ENCODE peak calls at places on chromosomes 4 and X, in four cellular contexts. M is WTC11, A is K562, S is GM12878. B is an unnamed sample.

GRCh38 chr4:23485793-23486192 is 404.1 kb downstream of the PPARGC1A start:
- DNase-seq in M (no peak), A (no peak), S (no peak), B (no peak)

GRCh38 chr4:177596035-177596434 is 153.8 kb upstream of the AGA start:
- DNase-seq in M (peak; percentile 15), A (peak; percentile 11), S (no peak), B (peak; percentile 2)

GRCh38 chrX:53859890-53860289 is 173.4 kb upstream of the HUWE1 start:
- DNase-seq in M (no peak), A (no peak), S (no peak), B (no peak)

GRCh38 chr4:89839558-89839957 is 2.6 kb upstream of the SNCA start:
- DNase-seq in M (no peak), A (no peak), S (no peak), B (no peak)

GRCh38 chr4:24753519-24753918 is 41.9 kb upstream of the SOD3 start:
- DNase-seq in M (no peak), A (no peak), S (no peak), B (no peak)

GRCh38 chrX:2395261-2395850 is 105.4 kb downstream of the DHRSX start:
- DNase-seq in M (peak; percentile 34), A (no peak), S (no peak), B (no peak)

GRCh38 chrX:100409316-100410082 is 574 bp downstream of the PCDH19 start:
- DNase-seq in M (peak; percentile 20), A (no peak), S (no peak), B (no peak)

GRCh38 chrX:46758956-46759644 is at the start of gene SLC9A7:
- DNase-seq in M (peak; percentile 84), A (peak; percentile 46), S (peak; percentile 33), B (peak; percentile 52)

GRCh38 chr4:38141808-38142500 is 181.8 kb downstream of the PTTG2 start:
- DNase-seq in M (no peak), A (no peak), S (no peak), B (no peak)

GRCh38 chr4:3252831-3253641 is 4.1 kb downstream of the MSANTD1 start:
- DNase-seq in M (peak; percentile 10), A (no peak), S (no peak), B (no peak)

GRCh38 chrX:53990201-53990600 is 54.1 kb downstream of the PHF8 start:
- DNase-seq in M (no peak), A (no peak), S (no peak), B (no peak)

GRCh38 chr4:2832981-2833670 is 10.5 kb upstream of the ADD1 start:
- DNase-seq in M (no peak), A (no peak), S (no peak), B (no peak)

GRCh38 chrX:40996886-40997530 is 88.2 kb upstream of the USP9X start:
- DNase-seq in M (no peak), A (peak; percentile 41), S (no peak), B (peak; percentile 70)

GRCh38 chr4:154743683-154744340 is at the start of gene LRAT:
- DNase-seq in M (peak; percentile 90), A (peak; percentile 50), S (no peak), B (no peak)

GRCh38 chr4:153922148-153922547 is 133.3 kb upstream of the SFRP2 start:
- DNase-seq in M (no peak), A (no peak), S (no peak), B (no peak)

GRCh38 chrX:143336261-143336660 is 181.0 kb downstream of the SPANXN3 start:
- DNase-seq in M (no peak), A (no peak), S (no peak), B (no peak)

DNA sequence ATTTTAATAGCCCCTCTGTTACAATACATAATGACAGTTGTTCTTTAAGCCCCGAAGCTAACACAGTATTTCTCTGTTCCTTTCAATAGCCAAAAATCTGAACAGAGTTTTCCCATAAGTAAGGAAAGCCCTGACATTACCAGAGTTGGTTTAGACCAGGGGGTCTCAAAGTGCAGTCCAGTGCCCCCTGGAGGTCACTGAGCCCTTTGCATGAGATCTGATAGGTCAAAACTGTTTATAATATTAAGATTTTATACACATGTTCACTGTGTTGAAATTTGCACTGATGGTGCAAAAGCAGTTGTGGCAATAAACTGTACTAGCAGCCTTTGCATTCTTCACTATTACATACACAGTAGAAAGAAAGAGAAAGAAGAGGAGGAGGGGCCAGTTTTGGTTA is 177.1 kb downstream of the SPANXN3 start:
- DNase-seq in M (no peak), A (no peak), S (no peak), B (no peak)
- TF ChIP-seq CBFB in M (no peak), A (no peak), S (no peak), B (no peak)

GRCh38 chr4:127630152-127630551 is 2.6 kb upstream of the INTU start:
- DNase-seq in M (no peak), A (no peak), S (no peak), B (no peak)

GRCh38 chr4:127631420-127631819 is 1.3 kb upstream of the INTU start:
- DNase-seq in M (no peak), A (no peak), S (no peak), B (no peak)

GRCh38 chr4:127634181-127634580 is 1.4 kb downstream of the INTU start:
- DNase-seq in M (no peak), A (no peak), S (no peak), B (no peak)

GRCh38 chr4:127632420-127633403 is at the start of gene INTU:
- DNase-seq in M (peak; percentile 94), A (peak; percentile 86), S (no peak), B (peak; percentile 93)
- TF ChIP-seq CBFB in M (no peak), A (no peak), S (no peak), B (no peak)

GRCh38 chr4:182925298-182925738 is 8.1 kb upstream of the DCTD start:
- DNase-seq in M (peak; percentile 81), A (peak; percentile 48), S (peak; percentile 47), B (peak; percentile 89)
- TF ChIP-seq CBFB in M (no peak), A (no peak), S (no peak), B (no peak)

DNA sequence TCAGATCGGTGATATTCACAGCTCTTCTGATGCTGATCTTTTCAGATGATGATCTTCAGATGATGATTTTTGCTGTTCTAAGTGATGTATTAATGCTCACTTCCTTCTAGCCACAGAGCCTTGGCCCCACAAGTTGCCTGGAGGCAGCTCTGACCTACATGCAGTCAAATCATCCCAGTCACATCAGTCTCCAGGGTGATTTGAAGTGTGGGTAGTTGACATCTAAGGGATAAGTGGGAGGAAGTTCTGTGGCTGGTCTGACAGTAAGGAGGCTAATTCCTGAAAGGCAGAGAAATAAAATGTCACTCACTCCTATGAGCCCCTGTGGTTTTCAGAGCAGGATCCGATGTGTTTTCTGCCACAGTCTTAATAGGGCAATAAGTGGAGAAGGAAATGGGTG is 79.8 kb upstream of the RPL34 start:
- DNase-seq in M (no peak), A (no peak), S (no peak), B (no peak)
- TF ChIP-seq CBFB in M (no peak), A (no peak), S (no peak), B (no peak)

DNA sequence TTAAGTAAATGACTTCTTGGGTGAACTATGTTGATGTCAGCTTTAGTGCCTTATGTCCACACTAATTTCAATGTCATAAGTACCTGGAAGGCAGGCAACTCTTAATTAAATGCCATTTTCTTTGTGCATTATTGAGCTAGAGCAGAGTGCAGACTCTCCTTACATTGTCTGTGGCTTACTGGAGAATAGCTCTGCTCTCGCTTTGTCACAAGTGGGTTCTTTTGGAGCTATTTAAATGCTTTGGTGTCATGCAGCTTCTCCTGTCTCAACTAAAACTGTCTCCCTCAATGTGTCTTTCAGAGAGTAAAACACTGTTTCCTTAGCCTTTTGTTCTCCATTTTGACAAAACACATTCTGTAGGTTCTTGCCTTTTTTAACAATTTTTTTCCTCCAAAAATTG is 411.6 kb downstream of the STIM2 start:
- DNase-seq in M (no peak), A (no peak), S (no peak), B (no peak)
- TF ChIP-seq CBFB in M (no peak), A (no peak), S (no peak), B (no peak)

DNA sequence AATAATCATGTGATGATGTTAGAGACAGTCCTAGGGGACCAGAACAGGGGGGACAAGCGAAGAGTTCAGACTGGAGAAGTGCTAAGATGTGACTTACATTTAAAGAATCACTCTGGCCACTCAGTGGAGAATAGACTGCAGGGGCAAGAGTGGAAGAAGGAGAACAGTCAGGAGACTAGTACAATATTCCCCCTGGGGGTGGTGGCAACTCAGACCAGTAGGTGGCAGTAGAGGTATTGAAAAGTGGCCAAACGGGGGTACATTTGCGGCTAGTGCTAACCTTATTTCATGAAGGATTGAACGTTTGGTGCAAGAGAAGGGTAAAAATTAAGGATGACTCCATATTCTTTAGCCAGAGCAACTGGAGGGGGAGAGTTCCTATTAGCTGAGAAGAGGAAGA is 2.7 kb upstream of the BMX start:
- DNase-seq in M (peak; percentile 69), A (peak; percentile 75), S (no peak), B (peak; percentile 24)
- TF ChIP-seq CBFB in M (no peak), A (no peak), S (no peak), B (no peak)

GRCh38 chr4:127856485-127857447 is 23.9 kb upstream of the PLK4 start:
- DNase-seq in M (no peak), A (no peak), S (peak; percentile 60), B (no peak)
- TF ChIP-seq CBFB in M (no peak), A (no peak), S (peak; percentile 74), B (no peak)

DNA sequence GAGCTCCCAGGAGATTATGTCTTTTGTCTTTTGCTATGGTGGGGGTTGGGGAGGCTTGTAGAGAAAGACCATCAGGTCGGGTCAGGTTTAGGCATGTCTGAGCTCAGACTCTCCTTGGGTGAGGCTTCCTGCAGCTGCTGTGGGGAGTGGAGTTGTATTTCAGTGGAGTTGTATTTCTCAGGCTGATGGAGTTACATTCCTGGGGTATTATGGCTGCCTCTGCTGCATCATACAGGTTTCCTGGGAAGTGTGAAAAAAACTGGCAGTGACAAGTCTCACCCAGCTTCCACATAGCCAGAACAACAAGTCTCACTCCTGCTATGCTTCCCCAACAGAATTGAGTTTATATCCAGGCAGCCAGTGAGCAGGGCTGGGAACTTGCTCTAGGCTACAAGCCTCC is 119.3 kb downstream of the VSIG4 start:
- DNase-seq in M (no peak), A (no peak), S (no peak), B (no peak)
- TF ChIP-seq CBFB in M (no peak), A (no peak), S (no peak), B (no peak)

DNA sequence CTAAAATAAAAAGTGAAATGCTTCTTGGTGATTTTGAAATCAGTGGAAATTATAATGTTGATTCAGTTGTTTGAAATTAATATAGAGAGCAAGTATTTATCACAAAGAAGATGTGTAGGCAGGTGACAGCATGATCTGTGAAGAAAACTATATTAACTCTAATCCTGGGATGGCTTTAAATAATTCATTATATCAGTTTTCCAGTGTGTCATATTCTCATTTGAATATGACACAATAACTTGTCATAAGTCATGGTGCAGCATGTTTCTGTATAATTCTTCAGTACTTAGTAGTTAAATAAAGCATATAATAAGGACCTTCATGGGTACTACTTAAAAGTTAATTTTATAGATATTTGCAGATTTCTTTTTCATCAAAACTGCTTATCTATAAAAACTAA is 573.6 kb downstream of the INPP4B start:
- DNase-seq in M (no peak), A (no peak), S (no peak), B (no peak)
- TF ChIP-seq CBFB in M (no peak), A (no peak), S (no peak), B (no peak)

GRCh38 chr4:81594495-81595169 is 122.9 kb upstream of the RASGEF1B start:
- DNase-seq in M (no peak), A (no peak), S (no peak), B (no peak)
- TF ChIP-seq CBFB in M (no peak), A (no peak), S (no peak), B (no peak)

B was measured in HepG2.